ENCODE peak calls at places on chromosomes 12 and 14, in four cellular contexts. One of them, this sample, is unnamed.

GRCh38 chr12:124617615-124618014 is 50.2 kb upstream of the NCOR2 start:
- DNase-seq in K562: peak
- DNase-seq in A549: no peak
- DNase-seq in HepG2: no peak
- DNase-seq in this sample: no peak

GRCh38 chr12:76713130-76713529 is 50.8 kb upstream of the ZDHHC17 start:
- DNase-seq in K562: no peak
- DNase-seq in A549: no peak
- DNase-seq in HepG2: peak
- DNase-seq in this sample: peak

GRCh38 chr12:40945772-40946171 is 242.3 kb upstream of the PDZRN4 start:
- DNase-seq in K562: no peak
- DNase-seq in A549: no peak
- DNase-seq in HepG2: no peak
- DNase-seq in this sample: no peak

GRCh38 chr12:69097619-69098368 is 141.6 kb upstream of the CPSF6 start:
- DNase-seq in K562: no peak
- DNase-seq in A549: no peak
- DNase-seq in HepG2: no peak
- DNase-seq in this sample: no peak

GRCh38 chr12:6253278-6253677 is 53.1 kb downstream of the CD9 start:
- DNase-seq in K562: no peak
- DNase-seq in A549: no peak
- DNase-seq in HepG2: no peak
- DNase-seq in this sample: no peak

GRCh38 chr14:21352587-21352986 is 31.2 kb downstream of the SUPT16H start:
- DNase-seq in K562: no peak
- DNase-seq in A549: no peak
- DNase-seq in HepG2: no peak
- DNase-seq in this sample: no peak

GRCh38 chr14:75310295-75311059 is 31.8 kb downstream of the FOS start:
- DNase-seq in K562: no peak
- DNase-seq in A549: peak
- DNase-seq in HepG2: no peak
- DNase-seq in this sample: peak

GRCh38 chr12:14695685-14696084 is 714 bp downstream of the GUCY2C start:
- DNase-seq in K562: no peak
- DNase-seq in A549: no peak
- DNase-seq in HepG2: no peak
- DNase-seq in this sample: no peak

GRCh38 chr12:92553389-92553788 is 149.4 kb upstream of the PLEKHG7 start:
- DNase-seq in K562: no peak
- DNase-seq in A549: no peak
- DNase-seq in HepG2: no peak
- DNase-seq in this sample: no peak

GRCh38 chr14:71206766-71207371 is 299.6 kb downstream of the PCNX1 start:
- DNase-seq in K562: no peak
- DNase-seq in A549: peak
- DNase-seq in HepG2: no peak
- DNase-seq in this sample: no peak

GRCh38 chr12:65462506-65462905 is 184.0 kb downstream of the MSRB3 start:
- DNase-seq in K562: no peak
- DNase-seq in A549: no peak
- DNase-seq in HepG2: no peak
- DNase-seq in this sample: no peak

GRCh38 chr12:47458273-47458672 is 247.6 kb downstream of the RPAP3 start:
- DNase-seq in K562: no peak
- DNase-seq in A549: peak
- DNase-seq in HepG2: peak
- DNase-seq in this sample: no peak

GRCh38 chr12:98893601-98894411 is 248.7 kb downstream of the APAF1 start:
- DNase-seq in K562: no peak
- DNase-seq in A549: no peak
- DNase-seq in HepG2: no peak
- DNase-seq in this sample: no peak

GRCh38 chr12:80230068-80230467 is 130.7 kb downstream of the OTOGL start:
- DNase-seq in K562: no peak
- DNase-seq in A549: no peak
- DNase-seq in HepG2: no peak
- DNase-seq in this sample: peak

GRCh38 chr14:64971890-64972785 is at the start of gene RAB15:
- DNase-seq in K562: peak
- DNase-seq in A549: peak
- DNase-seq in HepG2: no peak
- DNase-seq in this sample: peak

GRCh38 chr14:90107789-90108188 is 46.0 kb downstream of the KCNK13 start:
- DNase-seq in K562: no peak
- DNase-seq in A549: no peak
- DNase-seq in HepG2: no peak
- DNase-seq in this sample: no peak

GRCh38 chr14:90105756-90106155 is 44.0 kb downstream of the KCNK13 start:
- DNase-seq in K562: no peak
- DNase-seq in A549: no peak
- DNase-seq in HepG2: peak
- DNase-seq in this sample: no peak

GRCh38 chr14:90111895-90112534 is 50.2 kb downstream of the KCNK13 start:
- DNase-seq in K562: no peak
- DNase-seq in A549: peak
- DNase-seq in HepG2: peak
- DNase-seq in this sample: no peak

GRCh38 chr14:90114554-90114953 is 52.8 kb downstream of the KCNK13 start:
- DNase-seq in K562: no peak
- DNase-seq in A549: peak
- DNase-seq in HepG2: peak
- DNase-seq in this sample: no peak

GRCh38 chr14:90109858-90110257 is 48.1 kb downstream of the KCNK13 start:
- DNase-seq in K562: no peak
- DNase-seq in A549: peak
- DNase-seq in HepG2: peak
- DNase-seq in this sample: peak
- TF ChIP-seq HMGXB4 in K562: no peak
- TF ChIP-seq HMGXB4 in A549: no peak
- TF ChIP-seq HMGXB4 in HepG2: no peak
- TF ChIP-seq HMGXB4 in this sample: no peak

GRCh38 chr14:94099006-94099405 is 11.5 kb upstream of the IFI27 start:
- DNase-seq in K562: no peak
- DNase-seq in A549: no peak
- DNase-seq in HepG2: no peak
- DNase-seq in this sample: no peak

GRCh38 chr14:94101748-94102147 is 8.8 kb upstream of the IFI27 start:
- DNase-seq in K562: no peak
- DNase-seq in A549: no peak
- DNase-seq in HepG2: no peak
- DNase-seq in this sample: no peak

GRCh38 chr14:94097091-94097490 is 13.4 kb upstream of the IFI27 start:
- DNase-seq in K562: no peak
- DNase-seq in A549: no peak
- DNase-seq in HepG2: no peak
- DNase-seq in this sample: no peak

GRCh38 chr14:94100847-94101246 is 9.7 kb upstream of the IFI27 start:
- DNase-seq in K562: no peak
- DNase-seq in A549: peak
- DNase-seq in HepG2: no peak
- DNase-seq in this sample: no peak

GRCh38 chr14:94098359-94098758 is 12.2 kb upstream of the IFI27 start:
- DNase-seq in K562: no peak
- DNase-seq in A549: no peak
- DNase-seq in HepG2: no peak
- DNase-seq in this sample: no peak
- TF ChIP-seq HMGXB4 in K562: no peak
- TF ChIP-seq HMGXB4 in A549: no peak
- TF ChIP-seq HMGXB4 in HepG2: no peak
- TF ChIP-seq HMGXB4 in this sample: no peak

DNA sequence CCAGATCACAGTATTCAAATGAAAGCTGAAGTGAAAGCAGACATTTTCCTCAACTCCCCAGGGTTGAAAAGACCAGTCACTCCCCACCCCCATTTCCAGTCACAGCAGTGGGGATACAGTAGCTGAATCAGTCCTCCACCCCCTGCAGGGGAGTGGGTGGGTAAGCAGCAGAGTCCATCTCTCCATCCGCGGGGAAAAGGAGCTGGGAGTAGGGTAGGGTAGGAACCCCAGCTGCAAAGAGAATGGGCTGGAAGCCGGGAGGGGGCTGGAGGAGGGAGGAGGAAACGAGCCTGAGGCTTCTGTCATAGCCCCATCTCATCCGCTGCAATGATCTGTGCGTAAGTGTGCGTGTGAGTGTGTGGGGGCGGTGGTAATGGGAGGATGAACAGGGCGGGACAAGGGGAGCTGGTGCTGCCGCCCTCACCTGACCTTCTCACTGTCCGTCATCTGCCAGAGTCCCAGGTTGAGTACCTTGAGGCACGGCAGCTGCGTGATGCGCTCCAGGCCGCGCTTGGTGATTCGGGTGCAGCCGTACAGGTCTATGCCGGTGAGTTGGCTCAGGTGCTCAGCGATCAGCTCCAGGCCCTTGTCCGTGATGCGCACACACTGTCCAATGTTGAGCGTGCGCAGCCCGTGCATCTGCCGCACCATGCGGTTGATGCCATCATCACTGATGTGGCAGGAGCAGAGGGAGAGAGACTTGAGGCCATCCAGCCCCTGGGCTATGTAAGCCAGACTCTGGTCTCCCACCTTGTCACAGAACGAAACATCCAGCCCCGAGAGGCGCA is 1.7 kb downstream of the FBXL14 start:
- DNase-seq in K562: peak
- DNase-seq in A549: no peak
- DNase-seq in HepG2: no peak
- DNase-seq in this sample: peak
- TF ChIP-seq HMGXB4 in K562: no peak
- TF ChIP-seq HMGXB4 in A549: no peak
- TF ChIP-seq HMGXB4 in HepG2: no peak
- TF ChIP-seq HMGXB4 in this sample: no peak

DNA sequence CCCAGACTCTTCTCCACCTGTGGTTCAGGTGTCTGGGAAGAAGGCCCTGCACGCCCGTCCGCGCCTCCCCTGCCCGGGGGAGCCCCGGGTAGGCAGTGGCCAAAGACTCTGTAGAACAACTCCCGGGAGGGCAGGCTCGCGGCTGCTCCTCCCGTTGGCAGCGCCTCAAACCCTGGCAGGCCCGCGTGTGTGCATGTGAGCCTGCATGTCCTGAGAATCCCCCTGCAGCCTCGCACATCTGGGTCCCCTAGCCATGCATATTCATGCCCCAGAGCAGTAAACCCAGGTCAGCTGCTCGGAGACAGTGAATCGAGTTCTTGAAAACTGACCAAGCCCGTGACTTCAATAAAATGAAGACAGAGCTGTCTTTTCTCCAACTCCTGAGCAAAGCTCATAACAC is 165.9 kb downstream of the MON2 start:
- DNase-seq in K562: no peak
- DNase-seq in A549: no peak
- DNase-seq in HepG2: peak
- DNase-seq in this sample: peak
- TF ChIP-seq HMGXB4 in K562: no peak
- TF ChIP-seq HMGXB4 in A549: no peak
- TF ChIP-seq HMGXB4 in HepG2: no peak
- TF ChIP-seq HMGXB4 in this sample: no peak

GRCh38 chr14:101328412-101329149 is 232.7 kb upstream of the DIO3 start:
- DNase-seq in K562: no peak
- DNase-seq in A549: no peak
- DNase-seq in HepG2: peak
- DNase-seq in this sample: no peak
- TF ChIP-seq HMGXB4 in K562: no peak
- TF ChIP-seq HMGXB4 in A549: no peak
- TF ChIP-seq HMGXB4 in HepG2: no peak
- TF ChIP-seq HMGXB4 in this sample: no peak

DNA sequence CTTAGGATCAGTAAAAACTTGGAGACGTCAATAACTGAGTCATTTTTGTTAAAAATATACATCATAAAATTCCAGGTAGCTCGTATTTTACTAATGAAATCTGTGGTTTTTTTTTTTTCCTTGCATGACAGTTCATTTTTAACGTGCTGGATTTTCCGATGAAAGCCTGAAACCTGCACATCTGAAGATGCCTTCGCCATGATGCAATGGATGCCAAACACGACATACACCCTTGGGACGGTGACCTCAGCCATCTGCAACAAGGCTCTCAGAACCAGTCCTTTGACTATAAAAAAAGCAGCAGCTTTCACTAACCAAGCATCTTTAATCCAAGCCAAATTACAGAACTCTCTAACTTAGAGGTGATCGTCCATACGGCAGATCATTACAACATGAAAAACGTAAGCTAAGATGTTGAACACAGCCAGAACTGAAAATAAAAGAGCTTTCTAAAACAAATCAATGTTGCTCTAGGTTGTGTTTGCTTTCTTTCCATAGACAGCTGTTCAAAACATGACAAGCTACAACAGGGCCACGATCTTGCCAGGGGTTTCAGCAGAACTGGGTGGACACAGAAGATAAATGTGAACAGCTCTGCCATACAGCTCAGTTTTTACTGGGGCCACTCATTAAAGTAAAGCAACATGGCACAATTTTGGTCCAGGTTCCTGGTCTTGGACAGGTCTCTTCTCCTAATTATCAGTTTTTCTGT is 7.8 kb downstream of the NIN start:
- DNase-seq in K562: no peak
- DNase-seq in A549: no peak
- DNase-seq in HepG2: no peak
- DNase-seq in this sample: no peak
- TF ChIP-seq HMGXB4 in K562: no peak
- TF ChIP-seq HMGXB4 in A549: no peak
- TF ChIP-seq HMGXB4 in HepG2: no peak
- TF ChIP-seq HMGXB4 in this sample: no peak

DNA sequence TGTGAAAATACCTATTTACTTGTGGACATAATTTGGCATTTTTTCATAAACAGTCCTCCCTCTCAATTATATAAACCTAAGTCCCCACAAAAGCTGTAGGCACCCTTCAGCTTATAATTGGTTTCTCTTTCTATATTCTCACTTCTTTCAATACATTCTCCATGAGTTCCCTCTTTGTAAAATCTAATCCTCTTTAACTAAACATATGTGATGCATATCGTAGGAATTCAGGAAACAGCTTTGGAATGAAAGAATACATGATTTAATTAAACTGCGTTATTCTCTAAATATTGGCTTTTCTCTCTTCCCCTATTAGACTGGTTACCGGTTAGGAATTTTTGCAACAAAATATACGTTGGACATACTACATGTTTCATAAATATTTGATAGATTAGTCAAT is 1122.6 kb downstream of the FLRT2 start:
- DNase-seq in K562: no peak
- DNase-seq in A549: no peak
- DNase-seq in HepG2: no peak
- DNase-seq in this sample: no peak
- TF ChIP-seq HMGXB4 in K562: no peak
- TF ChIP-seq HMGXB4 in A549: no peak
- TF ChIP-seq HMGXB4 in HepG2: no peak
- TF ChIP-seq HMGXB4 in this sample: no peak

DNA sequence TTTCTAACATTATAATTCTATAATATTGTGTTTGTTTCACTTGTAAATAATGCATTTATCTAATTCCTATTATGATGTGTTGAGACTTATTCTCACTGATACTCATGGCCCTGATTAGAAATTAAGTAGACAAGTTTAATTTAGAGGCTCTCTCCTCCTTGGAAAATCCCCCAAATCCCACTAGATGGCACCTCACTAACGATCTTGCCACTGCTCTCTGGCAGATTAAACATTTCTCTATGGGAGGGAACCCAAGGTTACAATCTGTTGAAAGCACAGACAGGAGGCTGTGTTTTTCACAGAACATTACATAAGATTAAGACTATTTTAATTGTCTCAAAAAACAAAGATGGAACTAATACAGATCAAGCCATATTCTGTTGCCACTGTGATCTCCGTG is 318.7 kb downstream of the LRFN5 start:
- DNase-seq in K562: no peak
- DNase-seq in A549: no peak
- DNase-seq in HepG2: peak
- DNase-seq in this sample: no peak
- TF ChIP-seq HMGXB4 in K562: no peak
- TF ChIP-seq HMGXB4 in A549: no peak
- TF ChIP-seq HMGXB4 in HepG2: no peak
- TF ChIP-seq HMGXB4 in this sample: no peak